ENCODE peak calls at places on chromosomes 13 and 19, in ten cellular contexts. J, B, W, C, R, L, S, E, G and T are unnamed samples.

GRCh38 chr13:66723606-66724005 is 506.5 kb downstream of the PCDH9 start:
- DNase-seq in J (no peak), B (no peak), W (no peak), C (no peak), R (no peak), L (no peak), S (no peak), E (no peak), G (no peak), T (no peak)

GRCh38 chr19:47210689-47211316 is 20.2 kb downstream of the BBC3 start:
- DNase-seq in J (peak; percentile 64), B (peak; percentile 82), W (peak; percentile 83), C (peak; percentile 59), R (peak; percentile 94), L (peak; percentile 71), S (no peak), E (peak; percentile 93), G (no peak), T (peak; percentile 69)

GRCh38 chr13:111027481-111028439 is 87.3 kb upstream of the ARHGEF7 start:
- DNase-seq in J (no peak), B (no peak), W (no peak), C (no peak), R (no peak), L (no peak), S (no peak), E (no peak), G (peak; percentile 20), T (no peak)

GRCh38 chr19:801030-801860 is 4.0 kb downstream of the PTBP1 start:
- DNase-seq in J (no peak), B (no peak), W (peak; percentile 79), C (no peak), R (peak; percentile 15), L (peak; percentile 63), S (peak; percentile 30), E (peak; percentile 61), G (peak; percentile 54), T (no peak)

GRCh38 chr19:52307275-52307674 is 10.3 kb downstream of the ZNF480 start:
- DNase-seq in J (no peak), B (no peak), W (no peak), C (no peak), R (peak; percentile 58), L (no peak), S (no peak), E (no peak), G (no peak), T (no peak)

GRCh38 chr13:101309014-101309619 is 107.2 kb downstream of the NALCN start:
- DNase-seq in J (peak; percentile 59), B (no peak), W (no peak), C (no peak), R (no peak), L (no peak), S (no peak), E (no peak), G (no peak), T (no peak)

GRCh38 chr19:13150919-13151604 is 851 bp downstream of the IER2 start:
- DNase-seq in J (no peak), B (no peak), W (peak; percentile 48), C (no peak), R (no peak), L (no peak), S (no peak), E (peak; percentile 60), G (no peak), T (no peak)

GRCh38 chr13:69280399-69280798 is 827.2 kb upstream of the ATXN8OS start:
- DNase-seq in J (no peak), B (no peak), W (no peak), C (no peak), R (no peak), L (no peak), S (no peak), E (no peak), G (no peak), T (no peak)

GRCh38 chr13:30581582-30581981 is 36.1 kb upstream of the USPL1 start:
- DNase-seq in J (no peak), B (peak; percentile 47), W (no peak), C (no peak), R (peak; percentile 69), L (no peak), S (no peak), E (no peak), G (no peak), T (no peak)

GRCh38 chr13:31767175-31767900 is 28.0 kb downstream of the RXFP2 start:
- DNase-seq in J (peak; percentile 86), B (no peak), W (no peak), C (peak; percentile 48), R (no peak), L (no peak), S (no peak), E (no peak), G (no peak), T (no peak)

DNA sequence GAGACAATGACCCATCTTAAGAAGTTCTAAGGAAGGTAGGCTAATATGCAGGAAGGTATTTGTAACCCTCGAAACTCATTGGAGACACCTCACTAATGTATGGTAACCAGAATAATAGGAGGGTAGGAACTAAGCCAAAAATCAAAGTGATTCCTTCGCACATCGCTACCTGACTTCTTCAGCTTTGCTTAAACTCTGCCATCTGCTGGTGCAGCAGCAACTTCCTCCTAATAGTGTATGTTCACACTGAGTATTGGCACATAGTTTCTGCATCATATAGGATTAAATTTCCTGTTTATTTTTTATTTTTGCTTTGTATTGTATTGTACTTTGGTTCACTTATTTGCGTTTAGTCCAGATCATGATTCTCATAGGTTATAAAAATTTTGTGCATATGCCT is 676.2 kb downstream of the GPC5 start:
- DNase-seq in J (no peak), B (peak; percentile 6), W (no peak), C (no peak), R (peak; percentile 65), L (no peak), S (no peak), E (no peak), G (no peak), T (no peak)
- TF ChIP-seq CTCF in J (peak; percentile 41), B (peak; percentile 53), W (no peak), C (peak; percentile 21), R (peak; percentile 67), L (no peak), S (no peak), E (no peak), G (peak; percentile 58), T (peak; percentile 61)

GRCh38 chr19:56543776-56544175 is 5.0 kb downstream of the ZFP28 start:
- DNase-seq in J (no peak), B (no peak), W (no peak), C (no peak), R (no peak), L (no peak), S (no peak), E (no peak), G (no peak), T (no peak)

GRCh38 chr19:56547535-56547934 is 8.8 kb downstream of the ZFP28 start:
- DNase-seq in J (no peak), B (no peak), W (no peak), C (no peak), R (peak; percentile 77), L (no peak), S (no peak), E (no peak), G (no peak), T (no peak)
- TF ChIP-seq CTCF in J (no peak), B (peak; percentile 3), W (no peak), C (peak; percentile 10), R (peak; percentile 76), L (no peak), S (no peak), E (no peak), G (peak; percentile 20), T (no peak)

DNA sequence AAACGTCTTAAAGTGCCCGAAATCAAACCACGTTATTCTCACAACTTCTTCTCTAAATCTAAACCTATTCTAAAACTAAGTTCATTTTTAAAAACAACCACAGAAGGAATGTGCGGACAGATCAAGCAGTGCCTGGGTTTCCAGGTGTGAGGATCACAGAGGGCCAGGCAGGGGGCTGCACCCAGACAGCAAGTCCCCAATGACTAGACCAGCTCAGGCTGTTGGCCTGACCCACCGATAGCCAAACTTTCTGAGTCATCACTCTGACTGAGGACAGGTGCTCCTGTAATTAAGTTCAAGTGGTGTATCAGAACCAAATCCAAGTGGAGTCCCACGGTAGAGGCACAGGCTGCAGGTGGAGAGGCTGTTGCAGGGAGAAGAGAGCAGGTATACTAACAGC is 37.6 kb upstream of the EPHX3 start:
- DNase-seq in J (no peak), B (no peak), W (no peak), C (no peak), R (no peak), L (no peak), S (no peak), E (no peak), G (no peak), T (no peak)
- TF ChIP-seq CTCF in J (no peak), B (no peak), W (no peak), C (no peak), R (no peak), L (no peak), S (no peak), E (no peak), G (no peak), T (no peak)

GRCh38 chr19:17075035-17075859 is at the start of the genes HAUS8 and MYO9B:
- DNase-seq in J (peak; percentile 97), B (peak; percentile 99), W (peak; percentile 99), C (peak; percentile 99), R (peak; percentile 99), L (peak; percentile 99), S (peak; percentile 96), E (peak; percentile 100), G (peak; percentile 99), T (peak; percentile 100)
- TF ChIP-seq CTCF in J (no peak), B (no peak), W (no peak), C (no peak), R (no peak), L (no peak), S (no peak), E (no peak), G (no peak), T (no peak)

GRCh38 chr13:50016421-50016820 is 1.2 kb downstream of the KCNRG start:
- DNase-seq in J (no peak), B (no peak), W (no peak), C (no peak), R (no peak), L (no peak), S (no peak), E (no peak), G (no peak), T (no peak)
- TF ChIP-seq CTCF in J (no peak), B (no peak), W (no peak), C (no peak), R (no peak), L (no peak), S (no peak), E (no peak), G (no peak), T (no peak)